ENCODE peak calls at places on chromosomes 1 and 21, in six cellular contexts. K is GM23248, T is hepatocyte, Q is K562, B is fibroblast of lung, J is neural progenitor cell. S is an unnamed sample.

GRCh38 chr1:150109567-150109966 is 40.1 kb upstream of the PLEKHO1 start:
- DNase-seq in K (no peak), T (no peak), Q (no peak), B (no peak), J (no peak), S (no peak)

GRCh38 chr1:23074012-23074411 is 54.7 kb downstream of the KDM1A start:
- DNase-seq in K (peak; percentile 19), T (no peak), Q (no peak), B (no peak), J (no peak), S (no peak)

GRCh38 chr1:111489604-111490003 is 13.8 kb downstream of the ADORA3 start:
- DNase-seq in K (no peak), T (no peak), Q (no peak), B (no peak), J (no peak), S (no peak)

GRCh38 chr1:87883906-87884305 is 555.2 kb downstream of the LMO4 start:
- DNase-seq in K (no peak), T (no peak), Q (no peak), B (no peak), J (no peak), S (no peak)

GRCh38 chr21:36548866-36549265 is 68.9 kb upstream of the CLDN14 start:
- DNase-seq in K (no peak), T (no peak), Q (no peak), B (no peak), J (no peak), S (no peak)

GRCh38 chr1:5967351-5968160 is 24.7 kb downstream of the NPHP4 start:
- DNase-seq in K (no peak), T (no peak), Q (no peak), B (no peak), J (no peak), S (no peak)

GRCh38 chr1:201916649-201917249 is 28.1 kb downstream of the SHISA4 start:
- DNase-seq in K (peak; percentile 88), T (peak; percentile 81), Q (peak; percentile 67), B (peak; percentile 85), J (no peak), S (peak; percentile 74)

GRCh38 chr1:201624741-201625646 is 86.1 kb downstream of the NAV1 start:
- DNase-seq in K (peak; percentile 94), T (no peak), Q (no peak), B (peak; percentile 100), J (no peak), S (peak; percentile 30)

GRCh38 chr1:27785763-27786162 is 12.7 kb downstream of the STX12 start:
- DNase-seq in K (peak; percentile 72), T (peak; percentile 65), Q (no peak), B (peak; percentile 52), J (peak; percentile 4), S (peak; percentile 57)

GRCh38 chr1:66940968-66941367 is 16.2 kb downstream of the MIER1 start:
- DNase-seq in K (peak; percentile 87), T (peak; percentile 19), Q (no peak), B (peak; percentile 66), J (no peak), S (no peak)

GRCh38 chr1:94646151-94646643 is 104.6 kb upstream of the F3 start:
- DNase-seq in K (peak; percentile 84), T (no peak), Q (no peak), B (peak; percentile 96), J (no peak), S (peak; percentile 100)

GRCh38 chr1:85132078-85132715 is 68.6 kb downstream of the SYDE2 start:
- DNase-seq in K (no peak), T (no peak), Q (no peak), B (no peak), J (no peak), S (no peak)

GRCh38 chr1:47201179-47201578 is 11.3 kb upstream of the PDZK1IP1 start:
- DNase-seq in K (no peak), T (no peak), Q (no peak), B (peak; percentile 43), J (peak; percentile 46), S (no peak)

GRCh38 chr1:159214149-159214760 is 9.6 kb downstream of the ACKR1 start:
- DNase-seq in K (peak; percentile 58), T (peak; percentile 68), Q (peak; percentile 49), B (peak; percentile 21), J (peak; percentile 66), S (peak; percentile 31)

GRCh38 chr21:16773206-16773605 is 739.6 kb upstream of the CXADR start:
- DNase-seq in K (peak; percentile 45), T (no peak), Q (no peak), B (peak; percentile 46), J (no peak), S (no peak)

GRCh38 chr1:184208622-184209021 is 157.1 kb downstream of the TSEN15 start:
- DNase-seq in K (no peak), T (no peak), Q (no peak), B (no peak), J (no peak), S (no peak)

GRCh38 chr1:207817778-207818751 is 66.2 kb downstream of the CD46 start:
- DNase-seq in K (no peak), T (no peak), Q (peak; percentile 77), B (no peak), J (no peak), S (no peak)

GRCh38 chr1:232383455-232384074 is 246.4 kb downstream of the SIPA1L2 start:
- DNase-seq in K (no peak), T (no peak), Q (no peak), B (no peak), J (no peak), S (no peak)

GRCh38 chr1:162720996-162721395 is 69.5 kb upstream of the HSD17B7 start:
- DNase-seq in K (peak; percentile 74), T (no peak), Q (no peak), B (peak; percentile 33), J (no peak), S (no peak)

GRCh38 chr1:24912359-24913273 is 17.5 kb downstream of the RUNX3 start:
- DNase-seq in K (no peak), T (no peak), Q (no peak), B (no peak), J (no peak), S (no peak)

GRCh38 chr1:199794105-199794863 is 233.2 kb upstream of the NR5A2 start:
- DNase-seq in K (peak; percentile 33), T (no peak), Q (no peak), B (no peak), J (no peak), S (no peak)

GRCh38 chr1:209008586-209008985 is 574.9 kb upstream of the CAMK1G start:
- DNase-seq in K (no peak), T (no peak), Q (no peak), B (no peak), J (no peak), S (no peak)

GRCh38 chr1:246032111-246032551 is 474.9 kb downstream of the SMYD3 start:
- DNase-seq in K (no peak), T (peak; percentile 6), Q (no peak), B (no peak), J (no peak), S (no peak)

GRCh38 chr1:23979387-23980005 is 631 bp downstream of the SRSF10 start:
- DNase-seq in K (no peak), T (no peak), Q (no peak), B (no peak), J (peak; percentile 16), S (no peak)

GRCh38 chr1:53367503-53368313 is 39.8 kb upstream of the LRP8 start:
- DNase-seq in K (no peak), T (no peak), Q (peak; percentile 80), B (no peak), J (no peak), S (no peak)

GRCh38 chr21:32368386-32368785 is 24.4 kb downstream of the URB1 start:
- DNase-seq in K (no peak), T (no peak), Q (no peak), B (no peak), J (no peak), S (no peak)

GRCh38 chr21:32364387-32364786 is 28.4 kb downstream of the URB1 start:
- DNase-seq in K (no peak), T (no peak), Q (no peak), B (peak; percentile 23), J (peak; percentile 15), S (no peak)

GRCh38 chr21:32366191-32366590 is 26.6 kb downstream of the URB1 start:
- DNase-seq in K (no peak), T (no peak), Q (no peak), B (no peak), J (no peak), S (no peak)

GRCh38 chr21:32364801-32365200 is 28.0 kb downstream of the URB1 start:
- DNase-seq in K (no peak), T (no peak), Q (no peak), B (no peak), J (peak; percentile 48), S (no peak)

GRCh38 chr21:32367158-32367557 is 25.7 kb downstream of the URB1 start:
- DNase-seq in K (peak; percentile 25), T (no peak), Q (no peak), B (no peak), J (no peak), S (no peak)
- H3K36me3 ChIP-seq in K (peaks cover 62% of the 10 kb centered on the region), T (peaks cover 3% of the 10 kb centered on the region), Q (peaks cover 99% of the 10 kb centered on the region), B (peaks cover 27% of the 10 kb centered on the region), J (no peaks in the 10 kb centered on the region), S (peaks cover 7% of the 10 kb centered on the region)

GRCh38 chr1:54850737-54851136 is 36.3 kb downstream of the DHCR24 start:
- DNase-seq in K (peak; percentile 99), T (peak; percentile 59), Q (no peak), B (peak; percentile 97), J (no peak), S (no peak)
- H2AFZ ChIP-seq in K (peak overlapping the region; percentile 32), T (no peak overlapping the region), Q (no peak overlapping the region), B (no peak overlapping the region), J (no peak overlapping the region), S (no peak overlapping the region)

DNA sequence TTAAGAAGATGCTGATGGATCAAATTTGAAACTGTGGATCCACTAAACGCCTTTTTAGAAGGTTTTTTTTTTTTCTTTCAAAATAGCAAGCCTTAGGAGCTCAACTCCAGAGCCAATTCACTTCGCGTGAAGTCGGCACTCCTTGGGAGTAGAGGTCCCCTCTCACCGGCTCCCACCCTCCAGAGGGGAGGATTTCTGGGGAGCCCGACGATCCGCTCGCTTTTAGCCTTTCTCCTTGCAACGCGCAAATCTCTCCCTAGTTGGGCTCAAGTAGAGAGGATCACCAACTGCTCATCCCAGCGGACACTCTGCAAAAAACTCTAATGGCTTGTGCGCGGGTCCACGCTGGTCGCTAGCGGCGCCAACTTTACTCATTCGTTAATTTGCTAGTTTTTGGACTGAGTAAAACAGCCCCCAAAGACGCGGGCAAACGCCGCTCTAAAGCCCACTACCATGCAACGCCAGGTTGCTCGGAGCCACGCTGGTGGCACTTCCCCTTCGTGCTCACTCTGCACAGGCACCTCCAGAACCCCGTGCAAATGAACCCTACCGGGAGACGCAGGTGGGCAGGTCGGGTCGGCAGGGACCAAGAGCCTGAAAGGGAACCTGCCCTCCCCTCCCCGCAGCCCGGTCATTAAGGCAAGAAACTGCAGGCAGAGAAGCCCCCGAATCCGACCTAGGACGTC is 1.1 kb downstream of the PLD5 start:
- DNase-seq in K (no peak), T (no peak), Q (no peak), B (no peak), J (peak; percentile 51), S (no peak)
- TF ChIP-seq EZH2 in K (no peak), T (peak; percentile 86), Q (no peak), B (no peak), J (peak; percentile 35), S (no peak)

DNA sequence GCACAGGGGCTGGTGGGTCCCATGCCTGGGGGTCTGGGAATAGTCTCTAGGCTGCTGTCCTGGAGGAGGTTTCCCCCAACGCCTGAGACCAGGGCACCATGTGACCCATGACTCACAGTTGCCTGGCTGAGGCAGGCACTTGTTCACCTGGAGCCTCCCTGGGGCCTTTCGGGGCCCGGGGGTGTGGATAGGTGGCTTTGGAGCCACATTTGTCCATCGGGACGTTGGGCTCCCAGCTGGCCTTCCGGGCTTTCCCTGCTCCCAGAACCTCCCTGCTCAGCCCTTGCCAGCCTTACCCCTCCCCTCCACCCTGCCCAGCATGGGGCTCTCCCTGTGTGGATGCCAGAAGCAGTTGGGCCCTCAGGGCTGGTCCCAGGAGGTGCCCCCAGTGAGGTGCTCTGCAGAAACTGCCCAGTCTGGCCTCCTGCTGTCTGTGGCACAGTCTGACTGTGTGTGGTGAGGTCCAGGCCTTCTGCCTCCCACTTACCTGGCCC is 14.2 kb downstream of the COL6A1 start:
- DNase-seq in K (peak; percentile 54), T (peak; percentile 52), Q (no peak), B (no peak), J (no peak), S (peak; percentile 51)
- H3K36me3 ChIP-seq in K (peaks cover 31% of the 10 kb centered on the region), T (no peaks in the 10 kb centered on the region), Q (no peaks in the 10 kb centered on the region), B (peaks cover 84% of the 10 kb centered on the region), J (no peaks in the 10 kb centered on the region), S (no peaks in the 10 kb centered on the region)

S was measured in PC-9.